ENCODE peak calls at places on chromosomes 3 and 15, in nine cellular contexts. W, X, Z, U, H, D, M, Y and L are unnamed samples.

GRCh38 chr3:150469931-150470740 is 62.0 kb downstream of the TSC22D2 start:
- DNase-seq in W (peak; percentile 79), X (no peak), Z (no peak), U (no peak), H (peak; percentile 19), D (no peak), M (no peak), Y (no peak), L (peak; percentile 16)

GRCh38 chr3:183551930-183552329 is 3.6 kb downstream of the KLHL6 start:
- DNase-seq in W (no peak), X (no peak), Z (no peak), U (no peak), H (no peak), D (no peak), M (no peak), Y (no peak), L (no peak)

GRCh38 chr3:113631143-113631542 is 65.3 kb downstream of the USF3 start:
- DNase-seq in W (no peak), X (no peak), Z (peak; percentile 41), U (no peak), H (no peak), D (no peak), M (no peak), Y (no peak), L (no peak)

GRCh38 chr3:171066216-171066615 is 39.7 kb upstream of the SLC2A2 start:
- DNase-seq in W (no peak), X (no peak), Z (no peak), U (no peak), H (no peak), D (no peak), M (no peak), Y (no peak), L (no peak)

GRCh38 chr3:72082121-72082715 is 297.3 kb upstream of the PROK2 start:
- DNase-seq in W (no peak), X (no peak), Z (peak; percentile 42), U (peak; percentile 67), H (peak; percentile 48), D (no peak), M (no peak), Y (peak; percentile 75), L (no peak)

GRCh38 chr3:86814321-86814720 is 176.6 kb downstream of the VGLL3 start:
- DNase-seq in W (no peak), X (no peak), Z (no peak), U (no peak), H (no peak), D (no peak), M (no peak), Y (no peak), L (no peak)

GRCh38 chr3:179196098-179196497 is 47.9 kb downstream of the PIK3CA start:
- DNase-seq in W (no peak), X (no peak), Z (no peak), U (no peak), H (no peak), D (no peak), M (no peak), Y (peak; percentile 70), L (peak; percentile 81)

GRCh38 chr3:52891615-52892081 is 5.7 kb downstream of the STIMATE start:
- DNase-seq in W (no peak), X (no peak), Z (peak; percentile 71), U (no peak), H (no peak), D (no peak), M (no peak), Y (peak; percentile 45), L (no peak)

GRCh38 chr3:195038161-195038560 is 232.8 kb downstream of the XXYLT1 start:
- DNase-seq in W (no peak), X (no peak), Z (no peak), U (no peak), H (no peak), D (no peak), M (no peak), Y (no peak), L (no peak)

GRCh38 chr3:123327956-123328850 is 120.7 kb downstream of the ADCY5 start:
- DNase-seq in W (no peak), X (no peak), Z (no peak), U (no peak), H (no peak), D (no peak), M (no peak), Y (no peak), L (no peak)

GRCh38 chr15:33934896-33935295 is 33.4 kb upstream of the CHRM5 start:
- DNase-seq in W (no peak), X (no peak), Z (no peak), U (no peak), H (no peak), D (no peak), M (no peak), Y (no peak), L (peak; percentile 22)

GRCh38 chr3:99846472-99846871 is 28.8 kb downstream of the CMSS1 start:
- DNase-seq in W (no peak), X (no peak), Z (no peak), U (peak; percentile 32), H (no peak), D (no peak), M (no peak), Y (peak; percentile 89), L (peak; percentile 49)

GRCh38 chr3:46898321-46899150 is 21.0 kb downstream of the PTH1R start:
- DNase-seq in W (peak; percentile 57), X (no peak), Z (no peak), U (no peak), H (no peak), D (no peak), M (peak; percentile 82), Y (no peak), L (no peak)

GRCh38 chr15:85403745-85404144 is 23.3 kb downstream of the AKAP13 start:
- DNase-seq in W (no peak), X (no peak), Z (no peak), U (no peak), H (no peak), D (no peak), M (no peak), Y (peak; percentile 77), L (no peak)

GRCh38 chr3:57017481-57017880 is 43.0 kb upstream of the SPATA12 start:
- DNase-seq in W (no peak), X (no peak), Z (no peak), U (no peak), H (no peak), D (no peak), M (no peak), Y (peak; percentile 22), L (peak; percentile 13)

GRCh38 chr15:79874242-79874641 is 22.6 kb downstream of the MTHFS start:
- DNase-seq in W (no peak), X (no peak), Z (no peak), U (no peak), H (no peak), D (no peak), M (no peak), Y (no peak), L (no peak)

GRCh38 chr3:32640939-32641725 is 43.9 kb upstream of the CNOT10 start:
- DNase-seq in W (no peak), X (no peak), Z (no peak), U (no peak), H (no peak), D (peak; percentile 22), M (no peak), Y (no peak), L (no peak)

GRCh38 chr3:155934215-155934614 is 63.8 kb downstream of the GMPS start:
- DNase-seq in W (no peak), X (no peak), Z (no peak), U (no peak), H (no peak), D (no peak), M (no peak), Y (peak; percentile 30), L (no peak)

GRCh38 chr3:196012481-196012880 is 69.4 kb downstream of the TFRC start:
- DNase-seq in W (no peak), X (no peak), Z (no peak), U (no peak), H (no peak), D (no peak), M (no peak), Y (peak; percentile 13), L (peak; percentile 47)

DNA sequence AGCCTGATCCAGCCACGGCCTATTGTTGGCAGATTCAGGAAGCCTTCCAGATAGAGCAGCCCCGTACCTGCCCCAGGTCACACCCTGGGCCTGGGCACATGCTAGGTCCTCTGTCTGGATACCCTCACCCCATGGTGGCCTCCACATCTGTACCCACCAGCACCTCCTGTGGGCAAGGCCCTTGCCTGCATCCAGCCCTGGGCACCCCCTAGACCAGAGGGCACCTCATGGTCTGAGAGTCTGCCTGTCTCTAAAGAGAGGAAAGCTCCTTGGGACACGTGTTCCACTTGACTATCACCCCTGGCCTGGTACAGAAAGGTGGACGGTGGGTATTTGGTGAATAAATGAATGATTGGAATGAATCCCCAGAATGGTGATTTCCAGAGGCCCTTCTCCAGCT is 8.9 kb upstream of the COMMD4 start:
- DNase-seq in W (no peak), X (no peak), Z (no peak), U (no peak), H (no peak), D (no peak), M (no peak), Y (no peak), L (no peak)
- TF ChIP-seq CTCF in W (no peak), X (no peak), Z (no peak), U (no peak), H (no peak), D (no peak), M (no peak), Y (no peak), L (no peak)

GRCh38 chr3:111485086-111485485 is 56.9 kb upstream of the CD96 start:
- DNase-seq in W (no peak), X (no peak), Z (no peak), U (no peak), H (no peak), D (no peak), M (no peak), Y (peak; percentile 3), L (no peak)
- H3K4me3 ChIP-seq in W (no peak overlapping the region), X (no peak overlapping the region), Z (no peak overlapping the region), U (no peak overlapping the region), H (no peak overlapping the region), D (no peak overlapping the region), M (no peak overlapping the region), Y (no peak overlapping the region), L (no peak overlapping the region)

GRCh38 chr15:100671858-100672543 is 69.6 kb downstream of the ASB7 start:
- DNase-seq in W (no peak), X (no peak), Z (no peak), U (peak; percentile 48), H (no peak), D (no peak), M (no peak), Y (peak; percentile 58), L (peak; percentile 33)
- TF ChIP-seq CTCF in W (peak; percentile 92), X (peak; percentile 54), Z (peak; percentile 16), U (peak; percentile 38), H (peak; percentile 25), D (peak; percentile 17), M (peak; percentile 51), Y (peak; percentile 73), L (peak; percentile 87)

DNA sequence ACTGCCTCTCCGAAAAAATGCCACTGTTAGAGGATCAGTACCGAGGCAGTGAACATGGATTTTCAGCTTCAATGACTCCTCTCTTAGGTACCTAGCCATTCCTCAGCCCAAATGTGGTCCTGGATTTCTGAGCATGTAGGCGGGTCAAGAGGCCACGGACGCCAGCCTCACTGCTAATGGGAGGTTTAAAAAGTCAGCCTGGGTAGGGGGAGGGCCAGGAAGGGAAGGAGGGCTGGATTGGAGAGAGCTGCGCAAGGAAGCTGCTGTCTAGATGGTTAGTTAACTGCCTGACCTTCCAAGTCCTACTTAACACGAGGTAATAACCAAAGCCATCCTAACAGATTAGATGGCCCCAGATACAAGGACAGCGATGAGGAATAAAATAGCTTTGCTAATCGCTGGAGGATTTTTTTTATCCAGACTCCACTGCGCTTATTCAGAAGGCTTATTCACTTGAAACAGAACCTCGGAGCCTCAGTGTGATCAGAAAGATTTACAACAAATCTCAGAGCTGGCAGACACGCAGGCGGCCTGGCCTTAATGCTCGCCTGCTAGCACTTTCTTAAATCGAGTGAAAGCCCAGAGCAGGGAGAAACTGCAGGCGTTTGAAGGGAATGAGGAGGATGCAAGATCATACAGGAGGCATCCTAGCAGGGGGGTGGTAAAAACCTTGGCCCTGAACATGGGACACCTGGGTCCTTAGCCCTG is 34.3 kb downstream of the TLE3 start:
- DNase-seq in W (no peak), X (peak; percentile 31), Z (no peak), U (peak; percentile 72), H (no peak), D (no peak), M (no peak), Y (no peak), L (no peak)
- H3K4me3 ChIP-seq in W (no peak overlapping the region), X (no peak overlapping the region), Z (no peak overlapping the region), U (no peak overlapping the region), H (no peak overlapping the region), D (no peak overlapping the region), M (no peak overlapping the region), Y (no peak overlapping the region), L (no peak overlapping the region)